ENCODE peak calls at places on chromosomes 6 and 20, in nine cellular contexts. R, E, G, S, Q, U, Z, D and H are unnamed samples.

GRCh38 chr6:153121311-153121710 is 9.8 kb downstream of the RGS17 start:
- DNase-seq in R (peak; percentile 45), E (no peak), G (no peak), S (no peak), Q (no peak), U (no peak), Z (peak; percentile 51), D (no peak), H (no peak)

GRCh38 chr20:23161968-23162696 is 76.0 kb upstream of the CD93 start:
- DNase-seq in R (peak; percentile 60), E (no peak), G (peak; percentile 99), S (peak; percentile 30), Q (no peak), U (peak; percentile 88), Z (peak; percentile 52), D (no peak), H (peak; percentile 96)

GRCh38 chr6:115271434-115271833 is 789.3 kb downstream of the FRK start:
- DNase-seq in R (no peak), E (no peak), G (no peak), S (no peak), Q (no peak), U (no peak), Z (no peak), D (no peak), H (no peak)

GRCh38 chr6:117477988-117478852 is 4.3 kb upstream of the DCBLD1 start:
- DNase-seq in R (no peak), E (no peak), G (peak; percentile 41), S (no peak), Q (no peak), U (no peak), Z (peak; percentile 22), D (no peak), H (peak; percentile 62)

GRCh38 chr20:12927489-12927888 is 81.3 kb upstream of the SPTLC3 start:
- DNase-seq in R (peak; percentile 22), E (no peak), G (peak; percentile 32), S (no peak), Q (no peak), U (no peak), Z (peak; percentile 73), D (no peak), H (peak; percentile 15)

GRCh38 chr6:83770910-83771309 is 62.0 kb upstream of the SNAP91 start:
- DNase-seq in R (no peak), E (no peak), G (no peak), S (no peak), Q (no peak), U (no peak), Z (no peak), D (no peak), H (no peak)

GRCh38 chr6:47203266-47203967 is 106.3 kb downstream of the TNFRSF21 start:
- DNase-seq in R (no peak), E (no peak), G (no peak), S (no peak), Q (no peak), U (no peak), Z (no peak), D (no peak), H (no peak)

GRCh38 chr6:32700391-32701040 is 34.1 kb upstream of the HLA-DQB1 start:
- DNase-seq in R (peak; percentile 79), E (no peak), G (peak; percentile 78), S (peak; percentile 73), Q (peak; percentile 26), U (no peak), Z (peak; percentile 68), D (no peak), H (peak; percentile 77)

GRCh38 chr20:663315-664090 is 10.5 kb upstream of the SRXN1 start:
- DNase-seq in R (no peak), E (no peak), G (no peak), S (no peak), Q (no peak), U (no peak), Z (peak; percentile 53), D (no peak), H (peak; percentile 49)

GRCh38 chr20:58021481-58021880 is 207.0 kb downstream of the ANKRD60 start:
- DNase-seq in R (no peak), E (no peak), G (peak; percentile 16), S (no peak), Q (no peak), U (peak; percentile 56), Z (no peak), D (no peak), H (no peak)

GRCh38 chr6:23277521-23278227 is 708.3 kb downstream of the HDGFL1 start:
- DNase-seq in R (no peak), E (no peak), G (no peak), S (no peak), Q (no peak), U (no peak), Z (no peak), D (no peak), H (no peak)

GRCh38 chr6:61640463-61640862 is 645.6 kb downstream of the KHDRBS2 start:
- DNase-seq in R (no peak), E (no peak), G (no peak), S (no peak), Q (no peak), U (no peak), Z (no peak), D (no peak), H (no peak)

GRCh38 chr20:18172379-18172778 is 34.7 kb downstream of the KAT14 start:
- DNase-seq in R (no peak), E (no peak), G (no peak), S (no peak), Q (no peak), U (no peak), Z (no peak), D (no peak), H (no peak)